ENCODE peak calls at places on chromosomes 5 and 9, in four cellular contexts. X is H1, Q is HepG2, T is GM12878. Y is an unnamed sample.

GRCh38 chr9:7368410-7369292 is 430.9 kb downstream of the DMAC1 start:
- DNase-seq in X (no peak), Q (no peak), T (no peak), Y (no peak)

GRCh38 chr5:447501-447900 is 4.5 kb downstream of the EXOC3 start:
- DNase-seq in X (no peak), Q (no peak), T (no peak), Y (no peak)

GRCh38 chr9:70586506-70586905 is 172.0 kb upstream of the KLF9 start:
- DNase-seq in X (no peak), Q (no peak), T (no peak), Y (no peak)

GRCh38 chr9:10341057-10341456 is 271.7 kb downstream of the PTPRD start:
- DNase-seq in X (no peak), Q (no peak), T (no peak), Y (no peak)

GRCh38 chr5:149940941-149941644 is 3.5 kb downstream of the PDE6A start:
- DNase-seq in X (no peak), Q (peak), T (no peak), Y (no peak)

GRCh38 chr5:166907314-166907713 is 1384.1 kb upstream of the WWC1 start:
- DNase-seq in X (no peak), Q (no peak), T (no peak), Y (no peak)

GRCh38 chr9:137672907-137673791 is 54.3 kb downstream of the EHMT1 start:
- DNase-seq in X (no peak), Q (peak), T (peak), Y (peak)

GRCh38 chr5:87752362-87752761 is 339.6 kb upstream of the CCNH start:
- DNase-seq in X (no peak), Q (no peak), T (no peak), Y (no peak)

GRCh38 chr9:21454149-21454548 is 13.9 kb downstream of the IFNA1 start:
- DNase-seq in X (no peak), Q (no peak), T (no peak), Y (no peak)

GRCh38 chr5:415928-416635 is 26.9 kb upstream of the EXOC3 start:
- DNase-seq in X (no peak), Q (peak), T (no peak), Y (no peak)

GRCh38 chr9:75088646-75089368 is 493 bp downstream of the OSTF1 start:
- DNase-seq in X (peak), Q (peak), T (peak), Y (peak)

DNA sequence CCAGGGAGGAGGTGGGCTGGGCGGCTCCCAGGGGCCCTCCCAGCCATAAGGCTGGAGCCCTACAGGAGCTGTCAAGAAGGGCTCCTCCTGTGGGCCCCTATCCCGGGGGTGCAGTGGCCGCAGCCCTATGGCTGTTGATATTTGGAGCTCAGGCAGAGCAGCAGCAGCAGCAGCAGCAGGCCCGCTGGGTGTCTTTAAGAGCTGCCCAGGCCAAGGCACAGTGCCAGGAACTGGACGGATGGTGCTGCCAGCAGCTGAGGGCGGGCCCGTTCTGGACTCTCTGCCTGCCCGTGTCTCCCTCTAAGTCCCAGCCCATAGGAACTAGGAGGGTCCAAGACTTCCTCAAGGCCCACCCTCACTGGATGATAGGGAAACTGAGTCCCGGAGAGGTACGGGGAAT is 3.6 kb downstream of the AK1 start:
- DNase-seq in X (no peak), Q (no peak), T (no peak), Y (no peak)
- TF ChIP-seq POLR2AphosphoS5 in X (no peak), Q (no peak), T (no peak), Y (no peak)

GRCh38 chr5:142906863-142907671 is 136.9 kb downstream of the ARHGAP26 start:
- DNase-seq in X (no peak), Q (no peak), T (no peak), Y (no peak)
- TF ChIP-seq TAF1 in X (no peak), Q (no peak), T (no peak), Y (no peak)

GRCh38 chr9:136625101-136626065 is 37.3 kb upstream of the EGFL7 start:
- DNase-seq in X (peak), Q (peak), T (no peak), Y (no peak)
- TF ChIP-seq POLR2A in X (no peak), Q (no peak), T (no peak), Y (no peak)

GRCh38 chr5:36180556-36181350 is 28.8 kb downstream of the SKP2 start:
- DNase-seq in X (no peak), Q (peak), T (no peak), Y (no peak)

GRCh38 chr5:36179950-36180349 is 28.0 kb downstream of the SKP2 start:
- DNase-seq in X (no peak), Q (no peak), T (no peak), Y (no peak)

GRCh38 chr5:36175043-36175442 is 23.1 kb downstream of the SKP2 start:
- DNase-seq in X (no peak), Q (no peak), T (no peak), Y (no peak)

GRCh38 chr5:36177154-36177553 is 25.2 kb downstream of the SKP2 start:
- DNase-seq in X (no peak), Q (no peak), T (peak), Y (peak)

DNA sequence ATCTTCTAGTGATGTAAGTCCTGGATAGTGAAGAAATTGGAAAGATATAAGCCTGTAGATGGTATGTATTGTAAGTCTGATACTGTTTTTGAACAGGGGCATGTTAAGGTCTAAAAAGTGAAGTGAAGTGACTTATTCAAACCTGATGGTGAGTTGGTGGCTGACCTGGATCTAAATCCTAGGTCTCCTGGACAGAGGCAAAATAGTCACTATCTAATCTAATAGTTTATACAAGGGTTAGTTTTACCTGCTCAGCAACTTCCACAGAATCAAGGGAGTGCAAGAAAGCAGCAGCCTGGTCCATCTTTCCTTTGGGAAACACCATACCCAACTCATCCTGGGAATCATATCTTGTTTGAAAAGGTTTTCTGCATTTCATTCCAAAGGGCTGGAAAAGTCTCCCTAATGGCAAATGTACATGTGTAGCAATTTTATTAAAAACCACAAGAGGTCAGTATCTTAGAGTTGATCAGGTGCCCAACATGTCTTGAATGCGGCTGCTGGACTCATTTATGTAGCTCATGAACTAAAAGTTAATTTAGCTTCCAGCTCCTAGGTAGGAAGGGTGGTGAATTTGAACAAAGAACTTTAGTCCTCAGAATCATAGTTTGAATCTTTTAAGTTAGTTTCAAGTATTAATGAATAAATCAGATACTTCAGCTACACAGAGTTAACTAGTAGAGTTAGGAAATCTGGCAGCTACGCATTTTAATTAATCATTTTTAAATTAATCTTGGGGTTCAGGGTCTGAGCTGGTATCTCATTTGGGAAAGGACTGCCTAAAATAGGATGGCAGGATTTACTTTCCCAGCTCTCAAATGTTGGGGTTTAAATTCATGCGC is 26.0 kb downstream of the SKP2 start:
- DNase-seq in X (no peak), Q (peak), T (no peak), Y (no peak)
- TF ChIP-seq POLR2AphosphoS5 in X (no peak), Q (no peak), T (no peak), Y (no peak)

DNA sequence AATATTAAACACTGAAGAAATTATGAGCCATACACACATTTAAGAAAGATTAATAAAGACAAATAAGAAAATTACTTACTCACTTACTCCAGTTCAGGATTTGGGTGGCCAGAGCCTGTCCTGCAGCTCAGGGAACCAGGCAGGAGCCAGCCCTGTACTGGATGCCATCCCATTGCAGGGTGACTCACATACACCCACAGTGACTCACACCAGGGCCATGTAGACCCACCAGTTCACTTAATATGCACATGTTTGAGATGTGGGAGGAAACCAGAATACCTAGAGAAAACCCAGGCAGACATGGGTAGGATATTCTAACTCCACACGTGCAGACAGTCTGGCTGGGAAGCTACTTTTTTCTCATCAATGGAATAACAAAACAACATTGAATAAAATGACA is 49.6 kb upstream of the ADRB2 start:
- DNase-seq in X (no peak), Q (no peak), T (no peak), Y (no peak)
- TF ChIP-seq TAF1 in X (no peak), Q (no peak), T (no peak), Y (no peak)